ENCODE peak calls at places on chromosomes 3 and 15, in nine cellular contexts. One of them, this sample, is unnamed.

GRCh38 chr15:29914441-29915053 is 92.3 kb upstream of the TJP1 start:
- DNase-seq in AG10803: no peak
- DNase-seq in BJ: no peak
- DNase-seq in B cell: no peak
- DNase-seq in HFFc6: no peak
- DNase-seq in left ventricle myocardium inferior: no peak
- DNase-seq in GM12865: no peak
- DNase-seq in AG04449: no peak
- DNase-seq in fibroblast of lung: no peak
- DNase-seq in this sample: no peak

GRCh38 chr15:47484119-47484518 is 233.2 kb upstream of the SEMA6D start:
- DNase-seq in AG10803: no peak
- DNase-seq in left ventricle myocardium inferior: no peak
- DNase-seq in HFFc6: no peak
- DNase-seq in GM12865: no peak
- DNase-seq in B cell: no peak
- DNase-seq in AG04449: no peak
- DNase-seq in BJ: no peak
- DNase-seq in fibroblast of lung: peak; percentile 25
- DNase-seq in this sample: no peak

GRCh38 chr3:128463771-128464170 is 2.9 kb downstream of the DNAJB8 start:
- DNase-seq in BJ: no peak
- DNase-seq in GM12865: no peak
- DNase-seq in AG10803: no peak
- DNase-seq in B cell: no peak
- DNase-seq in left ventricle myocardium inferior: no peak
- DNase-seq in AG04449: no peak
- DNase-seq in HFFc6: no peak
- DNase-seq in fibroblast of lung: no peak
- DNase-seq in this sample: no peak

GRCh38 chr3:34948431-34948971 is 690.8 kb upstream of the ARPP21 start:
- DNase-seq in AG04449: no peak
- DNase-seq in left ventricle myocardium inferior: no peak
- DNase-seq in BJ: no peak
- DNase-seq in fibroblast of lung: no peak
- DNase-seq in AG10803: peak; percentile 0
- DNase-seq in B cell: no peak
- DNase-seq in HFFc6: no peak
- DNase-seq in GM12865: no peak
- DNase-seq in this sample: no peak

GRCh38 chr15:97189152-97189551 is 771.4 kb upstream of the ARRDC4 start:
- DNase-seq in fibroblast of lung: peak; percentile 74
- DNase-seq in BJ: no peak
- DNase-seq in HFFc6: no peak
- DNase-seq in AG04449: no peak
- DNase-seq in AG10803: no peak
- DNase-seq in GM12865: no peak
- DNase-seq in B cell: no peak
- DNase-seq in left ventricle myocardium inferior: no peak
- DNase-seq in this sample: no peak

GRCh38 chr3:87798567-87798947 is 260.2 kb downstream of the CGGBP1 start:
- DNase-seq in left ventricle myocardium inferior: no peak
- DNase-seq in AG04449: no peak
- DNase-seq in fibroblast of lung: no peak
- DNase-seq in HFFc6: no peak
- DNase-seq in BJ: no peak
- DNase-seq in B cell: no peak
- DNase-seq in AG10803: no peak
- DNase-seq in GM12865: no peak
- DNase-seq in this sample: no peak

GRCh38 chr3:105649469-105649868 is 219.3 kb downstream of the CBLB start:
- DNase-seq in fibroblast of lung: no peak
- DNase-seq in AG04449: no peak
- DNase-seq in GM12865: no peak
- DNase-seq in HFFc6: no peak
- DNase-seq in BJ: no peak
- DNase-seq in B cell: no peak
- DNase-seq in AG10803: no peak
- DNase-seq in left ventricle myocardium inferior: no peak
- DNase-seq in this sample: no peak

GRCh38 chr3:44061961-44062360 is 179.7 kb upstream of the TOPAZ1 start:
- DNase-seq in AG10803: no peak
- DNase-seq in HFFc6: no peak
- DNase-seq in left ventricle myocardium inferior: no peak
- DNase-seq in GM12865: no peak
- DNase-seq in B cell: no peak
- DNase-seq in fibroblast of lung: no peak
- DNase-seq in BJ: no peak
- DNase-seq in AG04449: no peak
- DNase-seq in this sample: no peak

GRCh38 chr3:32872487-32873382 is 54.9 kb downstream of the TRIM71 start:
- DNase-seq in GM12865: no peak
- DNase-seq in B cell: no peak
- DNase-seq in AG10803: peak; percentile 31
- DNase-seq in fibroblast of lung: peak; percentile 20
- DNase-seq in BJ: peak; percentile 8
- DNase-seq in AG04449: peak; percentile 10
- DNase-seq in HFFc6: peak; percentile 2
- DNase-seq in left ventricle myocardium inferior: no peak
- DNase-seq in this sample: no peak

GRCh38 chr3:58260261-58260731 is 22.7 kb downstream of the ABHD6 start:
- DNase-seq in left ventricle myocardium inferior: no peak
- DNase-seq in BJ: peak; percentile 35
- DNase-seq in AG04449: peak; percentile 38
- DNase-seq in GM12865: no peak
- DNase-seq in HFFc6: peak; percentile 89
- DNase-seq in AG10803: peak; percentile 79
- DNase-seq in fibroblast of lung: peak; percentile 58
- DNase-seq in B cell: no peak
- DNase-seq in this sample: no peak

GRCh38 chr15:60720493-60721231 is 241.7 kb upstream of the ICE2 start:
- DNase-seq in HFFc6: no peak
- DNase-seq in GM12865: peak; percentile 83
- DNase-seq in AG10803: no peak
- DNase-seq in AG04449: no peak
- DNase-seq in B cell: no peak
- DNase-seq in BJ: no peak
- DNase-seq in fibroblast of lung: no peak
- DNase-seq in left ventricle myocardium inferior: no peak
- DNase-seq in this sample: no peak

GRCh38 chr15:78264304-78265136 is at the start of gene DNAJA4:
- DNase-seq in left ventricle myocardium inferior: peak; percentile 69
- DNase-seq in HFFc6: no peak
- DNase-seq in AG04449: no peak
- DNase-seq in AG10803: peak; percentile 32
- DNase-seq in fibroblast of lung: peak; percentile 43
- DNase-seq in GM12865: peak; percentile 75
- DNase-seq in BJ: no peak
- DNase-seq in B cell: peak; percentile 79
- DNase-seq in this sample: no peak
- TF ChIP-seq CTCF in left ventricle myocardium inferior: peak; percentile 16
- TF ChIP-seq CTCF in HFFc6: no peak
- TF ChIP-seq CTCF in AG04449: no peak
- TF ChIP-seq CTCF in AG10803: peak; percentile 5
- TF ChIP-seq CTCF in fibroblast of lung: no peak
- TF ChIP-seq CTCF in GM12865: peak; percentile 35
- TF ChIP-seq CTCF in BJ: peak; percentile 3
- TF ChIP-seq CTCF in B cell: no peak
- TF ChIP-seq CTCF in this sample: no peak

GRCh38 chr3:131053021-131053420 is 26.3 kb downstream of the NEK11 start:
- DNase-seq in GM12865: peak; percentile 6
- DNase-seq in BJ: no peak
- DNase-seq in left ventricle myocardium inferior: no peak
- DNase-seq in B cell: no peak
- DNase-seq in fibroblast of lung: peak; percentile 47
- DNase-seq in HFFc6: no peak
- DNase-seq in AG10803: peak; percentile 11
- DNase-seq in AG04449: no peak
- DNase-seq in this sample: no peak
- TF ChIP-seq CTCF in GM12865: peak; percentile 17
- TF ChIP-seq CTCF in BJ: peak; percentile 32
- TF ChIP-seq CTCF in left ventricle myocardium inferior: peak; percentile 66
- TF ChIP-seq CTCF in B cell: no peak
- TF ChIP-seq CTCF in fibroblast of lung: no peak
- TF ChIP-seq CTCF in HFFc6: peak; percentile 73
- TF ChIP-seq CTCF in AG10803: peak; percentile 40
- TF ChIP-seq CTCF in AG04449: no peak
- TF ChIP-seq CTCF in this sample: no peak

DNA sequence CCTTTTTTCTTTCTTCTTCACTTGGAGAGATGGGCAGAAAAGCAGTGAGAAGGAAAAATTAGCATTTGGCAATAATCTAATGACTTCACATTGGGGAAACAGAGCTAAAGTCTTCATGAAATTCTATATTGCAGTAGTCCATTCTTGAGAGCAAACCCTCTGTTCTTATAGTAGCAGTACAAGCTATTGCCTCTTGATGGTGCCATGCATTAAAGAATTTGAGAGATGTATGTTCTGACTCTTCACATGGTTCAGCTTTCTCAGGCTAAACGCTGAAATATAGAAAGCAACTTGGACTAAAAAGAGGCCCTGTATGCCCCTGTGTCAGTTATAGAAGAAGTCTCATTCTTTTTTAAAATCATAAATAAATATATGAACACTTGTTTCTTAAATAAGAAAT is 36.0 kb downstream of the PHLDB2 start:
- DNase-seq in fibroblast of lung: peak; percentile 87
- DNase-seq in HFFc6: peak; percentile 55
- DNase-seq in AG10803: peak; percentile 65
- DNase-seq in AG04449: no peak
- DNase-seq in left ventricle myocardium inferior: no peak
- DNase-seq in BJ: no peak
- DNase-seq in GM12865: no peak
- DNase-seq in B cell: no peak
- DNase-seq in this sample: no peak
- TF ChIP-seq CTCF in fibroblast of lung: peak; percentile 31
- TF ChIP-seq CTCF in HFFc6: peak; percentile 76
- TF ChIP-seq CTCF in AG10803: peak; percentile 71
- TF ChIP-seq CTCF in AG04449: peak; percentile 36
- TF ChIP-seq CTCF in left ventricle myocardium inferior: peak; percentile 39
- TF ChIP-seq CTCF in BJ: peak; percentile 33
- TF ChIP-seq CTCF in GM12865: no peak
- TF ChIP-seq CTCF in B cell: no peak
- TF ChIP-seq CTCF in this sample: peak; percentile 45

GRCh38 chr3:172546628-172547214 is 23.5 kb upstream of the TNFSF10 start:
- DNase-seq in AG04449: no peak
- DNase-seq in AG10803: peak; percentile 32
- DNase-seq in GM12865: no peak
- DNase-seq in B cell: peak; percentile 28
- DNase-seq in left ventricle myocardium inferior: no peak
- DNase-seq in fibroblast of lung: no peak
- DNase-seq in BJ: no peak
- DNase-seq in HFFc6: no peak
- DNase-seq in this sample: no peak
- TF ChIP-seq CTCF in AG04449: no peak
- TF ChIP-seq CTCF in AG10803: no peak
- TF ChIP-seq CTCF in GM12865: no peak
- TF ChIP-seq CTCF in B cell: no peak
- TF ChIP-seq CTCF in left ventricle myocardium inferior: no peak
- TF ChIP-seq CTCF in fibroblast of lung: no peak
- TF ChIP-seq CTCF in BJ: no peak
- TF ChIP-seq CTCF in HFFc6: no peak
- TF ChIP-seq CTCF in this sample: no peak

This sample was measured in HFF-Myc.